ENCODE peak calls at places on chromosomes 3 and 15, in four cellular contexts. Y is WTC11, I is K562, P is HepG2. L is an unnamed sample.

GRCh38 chr3:42451546-42452230 is 41.3 kb upstream of the LYZL4 start:
- DNase-seq in Y (no peak), I (no peak), P (no peak), L (no peak)

GRCh38 chr3:28718074-28718849 is 369.6 kb upstream of the AZI2 start:
- DNase-seq in P (no peak), I (no peak), Y (no peak), L (no peak)

GRCh38 chr3:107993771-107994170 is 97.1 kb downstream of the CD47 start:
- DNase-seq in P (no peak), Y (no peak), I (no peak), L (no peak)

GRCh38 chr15:52463638-52464037 is 65.0 kb downstream of the MYO5A start:
- DNase-seq in P (no peak), Y (no peak), I (no peak), L (no peak)

GRCh38 chr15:50676799-50677483 is 9.7 kb downstream of the TRPM7 start:
- DNase-seq in P (no peak), Y (no peak), I (peak), L (no peak)

GRCh38 chr15:55737373-55737772 is 5.6 kb downstream of the PRTG start:
- DNase-seq in Y (no peak), P (no peak), I (no peak), L (no peak)

GRCh38 chr15:71136159-71137137 is 21.2 kb downstream of the THSD4 start:
- DNase-seq in I (no peak), P (no peak), Y (no peak), L (no peak)

GRCh38 chr3:126571078-126571477 is 12.3 kb upstream of the C3orf22 start:
- DNase-seq in P (no peak), Y (no peak), I (no peak), L (no peak)

GRCh38 chr3:10945683-10946287 is 46.8 kb upstream of the SLC6A1 start:
- DNase-seq in Y (peak), I (peak), P (peak), L (peak)

GRCh38 chr3:46576899-46577298 is 10.8 kb upstream of the LRRC2 start:
- DNase-seq in P (no peak), Y (peak), I (no peak), L (no peak)

GRCh38 chr15:64710664-64711441 is 64.5 kb downstream of the RBPMS2 start:
- DNase-seq in P (no peak), I (no peak), Y (no peak), L (no peak)

GRCh38 chr15:83559310-83559966 is 94.5 kb upstream of the ADAMTSL3 start:
- DNase-seq in Y (peak), I (peak), P (peak), L (peak)

GRCh38 chr3:11591006-11591360 is 52.7 kb downstream of the VGLL4 start:
- DNase-seq in P (no peak), Y (no peak), I (no peak), L (no peak)

GRCh38 chr3:152176241-152176640 is 92.5 kb upstream of the MBNL1 start:
- DNase-seq in I (no peak), Y (no peak), P (no peak), L (no peak)

GRCh38 chr3:177201707-177202397 is 4.6 kb upstream of the TBL1XR1 start:
- DNase-seq in Y (no peak), P (no peak), I (no peak), L (no peak)

GRCh38 chr3:195839260-195840010 is 27.7 kb upstream of the MUC4 start:
- DNase-seq in I (no peak), Y (no peak), P (no peak), L (no peak)

GRCh38 chr15:63599401-63600000 is 2.3 kb downstream of the FBXL22 start:
- DNase-seq in I (no peak), Y (peak), P (peak), L (no peak)

GRCh38 chr3:102132370-102132769 is 283.1 kb downstream of the NFKBIZ start:
- DNase-seq in P (no peak), I (no peak), Y (no peak), L (no peak)

GRCh38 chr3:171353423-171353822 is 106.8 kb downstream of the TNIK start:
- DNase-seq in P (no peak), I (no peak), Y (no peak), L (no peak)

GRCh38 chr3:89964347-89964746 is 856.9 kb downstream of the EPHA3 start:
- DNase-seq in I (no peak), P (no peak), Y (no peak), L (no peak)

GRCh38 chr3:33001889-33002288 is 50.4 kb downstream of the CCR4 start:
- DNase-seq in Y (no peak), P (no peak), I (no peak), L (no peak)

GRCh38 chr3:136473716-136474326 is 223.7 kb downstream of the PCCB start:
- DNase-seq in P (no peak), I (no peak), Y (no peak), L (no peak)

GRCh38 chr15:96344120-96344705 is 13.7 kb downstream of the NR2F2 start:
- DNase-seq in Y (peak), I (no peak), P (no peak), L (no peak)

GRCh38 chr3:55750525-55750924 is 263.4 kb upstream of the WNT5A start:
- DNase-seq in Y (no peak), P (no peak), I (no peak), L (no peak)

GRCh38 chr3:18713576-18713951 is 288.4 kb upstream of the SATB1 start:
- DNase-seq in Y (no peak), I (no peak), P (no peak), L (no peak)

GRCh38 chr3:25469609-25470008 is 41.5 kb downstream of the RARB start:
- DNase-seq in Y (no peak), I (no peak), P (no peak), L (no peak)

GRCh38 chr3:101518421-101518871 is 5.4 kb upstream of the SENP7 start:
- DNase-seq in P (peak), I (no peak), Y (no peak), L (no peak)

GRCh38 chr3:126781889-126782491 is 78.0 kb downstream of the CHCHD6 start:
- DNase-seq in I (no peak), Y (no peak), P (no peak), L (no peak)

GRCh38 chr15:22845289-22845900 is 6.9 kb downstream of the NIPA2 start:
- DNase-seq in P (peak), I (no peak), Y (peak), L (no peak)

DNA sequence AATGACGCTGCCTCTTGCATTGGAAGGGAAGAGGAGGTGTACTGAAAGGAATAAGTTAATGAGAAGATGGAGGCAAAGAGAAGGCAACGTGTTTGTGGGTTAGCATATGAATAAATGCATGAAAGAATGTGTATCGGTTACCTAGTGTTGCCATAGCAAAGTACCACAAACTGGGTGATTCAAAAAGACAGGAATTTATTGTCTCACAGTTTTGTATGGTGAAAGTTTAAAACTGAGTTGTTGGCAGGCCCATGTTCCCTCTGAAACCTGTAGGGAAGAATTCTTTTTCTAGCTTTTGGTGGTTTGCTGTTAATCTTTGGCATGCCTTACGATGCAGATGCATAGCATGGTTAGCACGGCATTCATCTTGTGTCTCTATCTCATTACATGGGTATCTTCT is 729.9 kb downstream of the MECOM start:
- DNase-seq in P (no peak), Y (no peak), I (no peak), L (no peak)
- TF ChIP-seq ELF4 in P (no peak), Y (no peak), I (no peak), L (no peak)

DNA sequence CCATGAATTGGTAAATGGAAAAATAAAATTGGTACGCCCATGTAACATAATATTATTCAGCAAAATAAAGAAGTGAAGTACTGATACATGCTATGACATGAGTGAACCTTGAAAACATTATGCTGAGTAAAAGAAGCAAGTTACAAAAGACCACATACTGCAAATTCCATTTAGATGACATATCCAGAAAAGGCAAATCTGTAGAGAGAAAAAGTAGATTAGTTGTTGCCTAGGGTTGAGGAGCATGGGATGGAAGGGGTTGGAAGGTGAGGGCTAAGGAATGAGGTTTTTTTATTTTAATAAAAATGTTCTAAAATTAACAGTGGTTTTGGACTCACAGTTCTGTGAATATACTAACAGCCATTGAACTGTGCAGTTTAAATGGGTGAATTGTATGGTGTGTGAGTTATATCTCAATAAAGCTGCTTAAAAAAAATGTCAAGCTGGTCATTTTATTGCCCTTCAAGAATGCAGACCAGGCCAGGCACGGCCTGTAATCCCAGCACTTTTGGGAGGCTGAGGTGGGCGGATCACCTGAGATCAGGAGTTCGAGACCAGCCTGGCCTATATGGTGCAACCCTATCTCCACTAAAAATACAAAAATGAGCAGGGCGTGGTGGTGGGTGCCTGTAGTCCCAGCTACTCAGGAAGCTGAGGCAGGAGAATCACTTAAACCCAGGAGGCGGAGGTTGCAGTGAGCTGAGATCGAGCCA is 8.1 kb upstream of the DLG1 start:
- DNase-seq in I (no peak), Y (no peak), P (peak), L (no peak)
- TF ChIP-seq ELF4 in I (no peak), Y (no peak), P (no peak), L (no peak)

GRCh38 chr3:145936986-145937385 is 224.0 kb downstream of the PLOD2 start:
- DNase-seq in I (no peak), Y (no peak), P (no peak), L (no peak)
- TF ChIP-seq ELF4 in I (no peak), Y (no peak), P (no peak), L (no peak)

DNA sequence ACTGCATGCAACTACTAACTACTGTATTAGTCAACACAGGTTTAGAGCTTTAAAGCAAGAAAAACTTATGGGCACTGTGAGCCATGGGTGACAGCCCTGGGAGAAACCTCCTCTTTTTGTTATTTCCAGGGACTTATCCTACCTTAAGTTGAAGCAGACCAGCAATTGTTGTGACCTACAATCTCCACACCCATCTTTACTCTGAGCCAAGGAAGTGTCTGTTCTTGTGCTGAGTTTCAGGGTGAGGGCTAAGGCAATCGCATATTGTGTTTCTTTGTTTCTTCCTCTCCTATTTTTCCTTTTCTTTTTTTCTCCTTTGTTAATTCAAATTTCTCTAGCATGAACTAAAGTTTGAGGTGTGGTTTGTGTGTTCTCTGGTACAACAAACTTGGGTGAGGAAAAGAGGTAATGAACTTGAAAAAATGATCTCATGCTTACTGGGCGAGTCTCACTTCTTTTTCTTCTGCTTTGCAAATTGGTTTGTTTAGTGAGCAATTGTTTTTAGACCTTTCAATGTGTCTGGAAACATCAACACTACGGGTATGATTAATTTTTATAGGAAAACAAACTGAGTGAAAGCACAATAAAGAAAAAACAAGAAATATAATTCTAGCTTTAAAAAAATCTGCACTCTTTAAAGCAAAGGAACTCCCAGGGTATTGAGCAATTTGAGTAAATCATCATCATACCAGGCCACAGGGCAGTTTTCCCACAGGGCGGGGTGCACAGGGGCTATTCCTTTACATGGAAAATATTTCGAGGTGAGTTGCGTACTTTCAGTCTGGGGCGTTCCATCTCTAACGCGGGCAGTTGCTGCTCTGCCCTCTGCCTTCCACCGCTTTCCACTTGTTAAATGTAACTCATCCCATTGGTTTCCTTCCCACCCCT is 2.7 kb downstream of the UPK1B start:
- DNase-seq in I (no peak), P (no peak), Y (no peak), L (no peak)
- TF ChIP-seq ELF4 in I (no peak), P (no peak), Y (no peak), L (no peak)

DNA sequence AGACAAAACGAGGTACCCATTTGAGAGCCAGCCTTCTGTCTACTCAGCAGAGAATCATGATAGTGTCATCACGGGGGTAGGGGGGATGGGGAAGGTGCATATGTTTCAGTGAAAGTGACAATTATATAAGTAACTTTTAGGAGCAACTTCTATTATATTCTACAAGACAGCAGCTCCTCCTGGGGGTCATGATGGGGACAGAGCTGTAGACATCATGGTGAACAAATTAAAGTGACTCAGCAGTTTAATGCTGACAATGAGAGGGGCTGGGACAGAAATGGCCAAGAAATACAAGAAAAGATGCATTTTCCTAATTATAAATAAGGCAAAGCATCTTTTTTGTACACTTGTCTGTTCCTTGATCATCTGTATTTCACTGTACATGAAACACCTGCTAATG is 11.8 kb downstream of the CAPN3 start:
- DNase-seq in I (peak), Y (no peak), P (peak), L (no peak)
- TF ChIP-seq ELF4 in I (no peak), Y (no peak), P (no peak), L (no peak)

GRCh38 chr3:40771112-40771511 is 246.4 kb downstream of the ZNF621 start:
- DNase-seq in I (no peak), P (no peak), Y (no peak), L (no peak)
- TF ChIP-seq ELF4 in I (no peak), P (no peak), Y (no peak), L (no peak)

GRCh38 chr3:175150812-175151411 is 291.8 kb downstream of the NAALADL2 start:
- DNase-seq in Y (no peak), I (no peak), P (no peak), L (peak)

GRCh38 chr3:175155172-175155571 is 296.0 kb downstream of the NAALADL2 start:
- DNase-seq in Y (no peak), P (no peak), I (no peak), L (no peak)

GRCh38 chr3:175149675-175150074 is 290.5 kb downstream of the NAALADL2 start:
- DNase-seq in P (peak), I (no peak), Y (no peak), L (no peak)

GRCh38 chr3:175159202-175159601 is 300.1 kb downstream of the NAALADL2 start:
- DNase-seq in P (no peak), I (no peak), Y (no peak), L (no peak)

DNA sequence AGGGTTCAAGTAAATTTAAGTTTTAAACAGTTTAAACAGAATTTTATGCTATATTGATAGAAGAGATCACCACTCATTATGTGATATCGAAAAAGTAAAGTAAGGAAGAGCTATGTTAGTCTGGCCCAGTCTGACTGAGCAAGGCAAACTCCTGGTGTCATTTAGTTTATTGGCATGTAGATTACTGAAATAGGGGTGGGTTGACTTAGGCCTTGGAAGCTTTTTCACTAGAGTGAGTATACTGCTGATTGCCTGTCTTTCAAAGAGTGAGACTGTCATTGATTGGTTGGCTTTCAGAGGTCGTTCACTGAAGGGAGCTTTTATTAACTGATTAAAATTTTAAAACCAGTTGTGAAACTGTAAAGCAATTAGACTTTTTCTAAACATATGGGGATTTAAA is 294.5 kb downstream of the NAALADL2 start:
- DNase-seq in Y (no peak), I (no peak), P (no peak), L (no peak)
- TF ChIP-seq ELF4 in Y (no peak), I (no peak), P (no peak), L (no peak)

GRCh38 chr3:53026423-53027162 is 19.3 kb downstream of the SFMBT1 start:
- DNase-seq in P (no peak), Y (peak), I (no peak), L (no peak)
- TF ChIP-seq ELF4 in P (no peak), Y (no peak), I (no peak), L (no peak)

GRCh38 chr15:38211249-38211648 is 41.4 kb upstream of the SPRED1 start:
- DNase-seq in I (no peak), P (no peak), Y (no peak), L (no peak)
- TF ChIP-seq ELF4 in I (no peak), P (no peak), Y (no peak), L (no peak)

GRCh38 chr3:161556533-161556932 is 59.9 kb downstream of the OTOL1 start:
- DNase-seq in I (no peak), Y (no peak), P (no peak), L (no peak)

GRCh38 chr3:161557751-161558150 is 61.1 kb downstream of the OTOL1 start:
- DNase-seq in I (no peak), P (no peak), Y (no peak), L (no peak)

GRCh38 chr3:161560006-161560637 is 63.5 kb downstream of the OTOL1 start:
- DNase-seq in Y (peak), P (peak), I (no peak), L (peak)

GRCh38 chr3:161559177-161559998 is 62.8 kb downstream of the OTOL1 start:
- DNase-seq in P (peak), I (peak), Y (peak), L (peak)

DNA sequence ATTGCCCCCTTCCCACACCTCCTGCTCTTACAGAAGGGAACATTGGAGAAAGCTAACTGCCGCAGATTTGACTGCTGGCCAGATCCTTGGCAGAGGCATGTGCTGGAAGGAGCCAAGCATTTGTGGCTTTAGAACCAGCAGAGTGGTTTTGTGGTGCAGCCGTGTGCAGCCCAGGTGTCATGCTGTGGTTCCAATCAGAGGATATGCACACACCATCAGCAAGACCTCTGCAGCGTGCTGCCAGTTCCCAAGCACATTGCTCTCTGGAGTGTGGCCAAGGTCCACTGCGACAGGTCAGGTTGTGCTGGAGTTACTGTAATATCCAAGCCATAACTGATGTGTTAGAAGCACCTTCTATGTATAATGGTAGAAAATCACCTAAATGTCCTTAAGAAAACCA is 61.6 kb downstream of the OTOL1 start:
- DNase-seq in P (no peak), I (no peak), Y (no peak), L (no peak)
- TF ChIP-seq ELF4 in P (no peak), I (no peak), Y (no peak), L (no peak)

L was measured in HEK293T.